ENCODE peak calls at places on chromosome 9, in ten cellular contexts. One of them, this sample, is unnamed.
A peak's percentile ranks its signal among the peaks of the same experiment; 100 is the strongest.

GRCh38 chr9:135764731-135765130 is 62.7 kb downstream of the KCNT1 start:
- DNase-seq in stomach: no peak
- DNase-seq in NCI-H1092 treated with DMSO at 0.1 percent for 48 hours: no peak
- DNase-seq in GM13977: no peak
- DNase-seq in AG09319: no peak
- DNase-seq in PC-3: no peak
- DNase-seq in NCI-H1436: no peak
- DNase-seq in effector memory CD8-positive, alpha-beta T cell: no peak
- DNase-seq in fibroblast of the conjunctiva: no peak
- DNase-seq in NCI-H510A treated with DMSO at 0.1 percent for 48 hours: no peak
- DNase-seq in this sample: no peak

GRCh38 chr9:125867752-125868400 is 120.7 kb downstream of the PBX3 start:
- DNase-seq in NCI-H1436: no peak
- DNase-seq in stomach: no peak
- DNase-seq in PC-3: peak; percentile 8
- DNase-seq in GM13977: no peak
- DNase-seq in AG09319: no peak
- DNase-seq in NCI-H510A treated with DMSO at 0.1 percent for 48 hours: no peak
- DNase-seq in fibroblast of the conjunctiva: no peak
- DNase-seq in NCI-H1092 treated with DMSO at 0.1 percent for 48 hours: peak; percentile 31
- DNase-seq in effector memory CD8-positive, alpha-beta T cell: no peak
- DNase-seq in this sample: peak; percentile 20

GRCh38 chr9:135885100-135885853 is 22.1 kb downstream of the CAMSAP1 start:
- DNase-seq in NCI-H510A treated with DMSO at 0.1 percent for 48 hours: no peak
- DNase-seq in stomach: peak; percentile 13
- DNase-seq in GM13977: no peak
- DNase-seq in AG09319: no peak
- DNase-seq in NCI-H1092 treated with DMSO at 0.1 percent for 48 hours: no peak
- DNase-seq in NCI-H1436: peak; percentile 66
- DNase-seq in PC-3: peak; percentile 10
- DNase-seq in fibroblast of the conjunctiva: no peak
- DNase-seq in effector memory CD8-positive, alpha-beta T cell: no peak
- DNase-seq in this sample: no peak

GRCh38 chr9:93192721-93193372 is 8.9 kb downstream of the WNK2 start:
- DNase-seq in GM13977: no peak
- DNase-seq in PC-3: no peak
- DNase-seq in stomach: no peak
- DNase-seq in AG09319: no peak
- DNase-seq in fibroblast of the conjunctiva: no peak
- DNase-seq in NCI-H1092 treated with DMSO at 0.1 percent for 48 hours: no peak
- DNase-seq in effector memory CD8-positive, alpha-beta T cell: no peak
- DNase-seq in NCI-H1436: no peak
- DNase-seq in NCI-H510A treated with DMSO at 0.1 percent for 48 hours: no peak
- DNase-seq in this sample: no peak

GRCh38 chr9:102434545-102434944 is 560.6 kb upstream of the CYLC2 start:
- DNase-seq in fibroblast of the conjunctiva: no peak
- DNase-seq in NCI-H510A treated with DMSO at 0.1 percent for 48 hours: no peak
- DNase-seq in stomach: no peak
- DNase-seq in effector memory CD8-positive, alpha-beta T cell: no peak
- DNase-seq in NCI-H1092 treated with DMSO at 0.1 percent for 48 hours: no peak
- DNase-seq in GM13977: no peak
- DNase-seq in PC-3: no peak
- DNase-seq in NCI-H1436: no peak
- DNase-seq in AG09319: no peak
- DNase-seq in this sample: no peak

GRCh38 chr9:16335788-16336580 is 534.5 kb downstream of the BNC2 start:
- DNase-seq in NCI-H510A treated with DMSO at 0.1 percent for 48 hours: no peak
- DNase-seq in stomach: no peak
- DNase-seq in effector memory CD8-positive, alpha-beta T cell: no peak
- DNase-seq in NCI-H1092 treated with DMSO at 0.1 percent for 48 hours: no peak
- DNase-seq in PC-3: peak; percentile 95
- DNase-seq in fibroblast of the conjunctiva: peak; percentile 90
- DNase-seq in GM13977: no peak
- DNase-seq in NCI-H1436: no peak
- DNase-seq in AG09319: peak; percentile 97
- DNase-seq in this sample: peak; percentile 65

GRCh38 chr9:126169736-126170135 is 156.9 kb upstream of the MVB12B start:
- DNase-seq in AG09319: no peak
- DNase-seq in NCI-H1436: no peak
- DNase-seq in NCI-H510A treated with DMSO at 0.1 percent for 48 hours: no peak
- DNase-seq in NCI-H1092 treated with DMSO at 0.1 percent for 48 hours: no peak
- DNase-seq in fibroblast of the conjunctiva: no peak
- DNase-seq in effector memory CD8-positive, alpha-beta T cell: no peak
- DNase-seq in stomach: peak; percentile 2
- DNase-seq in GM13977: no peak
- DNase-seq in PC-3: no peak
- DNase-seq in this sample: no peak

GRCh38 chr9:35729700-35730485 is 2.1 kb downstream of the TLN1 start:
- DNase-seq in NCI-H1092 treated with DMSO at 0.1 percent for 48 hours: no peak
- DNase-seq in effector memory CD8-positive, alpha-beta T cell: peak; percentile 16
- DNase-seq in NCI-H510A treated with DMSO at 0.1 percent for 48 hours: peak; percentile 3
- DNase-seq in PC-3: peak; percentile 86
- DNase-seq in NCI-H1436: no peak
- DNase-seq in stomach: peak; percentile 42
- DNase-seq in GM13977: no peak
- DNase-seq in fibroblast of the conjunctiva: no peak
- DNase-seq in AG09319: peak; percentile 65
- DNase-seq in this sample: peak; percentile 57

GRCh38 chr9:124663046-124663961 is 107.8 kb downstream of the NR6A1 start:
- DNase-seq in PC-3: no peak
- DNase-seq in NCI-H510A treated with DMSO at 0.1 percent for 48 hours: no peak
- DNase-seq in GM13977: no peak
- DNase-seq in NCI-H1436: no peak
- DNase-seq in fibroblast of the conjunctiva: no peak
- DNase-seq in AG09319: no peak
- DNase-seq in effector memory CD8-positive, alpha-beta T cell: no peak
- DNase-seq in NCI-H1092 treated with DMSO at 0.1 percent for 48 hours: no peak
- DNase-seq in stomach: no peak
- DNase-seq in this sample: no peak

GRCh38 chr9:133956520-133957076 is 35.5 kb downstream of the VAV2 start:
- DNase-seq in fibroblast of the conjunctiva: no peak
- DNase-seq in NCI-H1436: no peak
- DNase-seq in GM13977: no peak
- DNase-seq in NCI-H510A treated with DMSO at 0.1 percent for 48 hours: no peak
- DNase-seq in stomach: no peak
- DNase-seq in PC-3: no peak
- DNase-seq in NCI-H1092 treated with DMSO at 0.1 percent for 48 hours: no peak
- DNase-seq in effector memory CD8-positive, alpha-beta T cell: no peak
- DNase-seq in AG09319: no peak
- DNase-seq in this sample: no peak

GRCh38 chr9:38316166-38316765 is 76.2 kb upstream of the ALDH1B1 start:
- DNase-seq in NCI-H510A treated with DMSO at 0.1 percent for 48 hours: no peak
- DNase-seq in GM13977: no peak
- DNase-seq in effector memory CD8-positive, alpha-beta T cell: no peak
- DNase-seq in stomach: no peak
- DNase-seq in PC-3: no peak
- DNase-seq in NCI-H1092 treated with DMSO at 0.1 percent for 48 hours: peak; percentile 35
- DNase-seq in AG09319: no peak
- DNase-seq in fibroblast of the conjunctiva: no peak
- DNase-seq in NCI-H1436: no peak
- DNase-seq in this sample: peak; percentile 47

GRCh38 chr9:110502842-110503241 is 76.7 kb downstream of the SVEP1 start:
- DNase-seq in effector memory CD8-positive, alpha-beta T cell: no peak
- DNase-seq in NCI-H1436: no peak
- DNase-seq in fibroblast of the conjunctiva: no peak
- DNase-seq in PC-3: no peak
- DNase-seq in stomach: no peak
- DNase-seq in NCI-H510A treated with DMSO at 0.1 percent for 48 hours: no peak
- DNase-seq in GM13977: no peak
- DNase-seq in AG09319: no peak
- DNase-seq in NCI-H1092 treated with DMSO at 0.1 percent for 48 hours: no peak
- DNase-seq in this sample: no peak